ENCODE peak calls at places on chromosomes 16 and 17, in four cellular contexts. Z, S, O and J are unnamed samples.
A peak's percentile ranks its signal among the peaks of the same experiment; 100 is the strongest.

GRCh38 chr16:67260426-67261063 is 11.8 kb downstream of the SLC9A5 start:
- DNase-seq in S (no peak), Z (peak; percentile 33), O (peak; percentile 56), J (no peak)

GRCh38 chr17:49616086-49616485 is 40.4 kb downstream of the NXPH3 start:
- DNase-seq in Z (peak; percentile 30), S (no peak), O (no peak), J (no peak)

GRCh38 chr16:85728879-85729278 is 22.0 kb downstream of the C16orf74 start:
- DNase-seq in O (no peak), S (no peak), Z (peak; percentile 37), J (peak; percentile 65)

GRCh38 chr16:8848939-8849391 is 19.8 kb downstream of the CARHSP1 start:
- DNase-seq in O (no peak), Z (no peak), S (no peak), J (no peak)

GRCh38 chr17:75110307-75110937 is 653 bp downstream of the ARMC7 start:
- DNase-seq in O (no peak), S (no peak), Z (peak; percentile 27), J (peak; percentile 51)

GRCh38 chr17:12463102-12463501 is 202.6 kb upstream of the MYOCD start:
- DNase-seq in S (no peak), O (no peak), Z (no peak), J (no peak)

GRCh38 chr16:833411-833810 is 32.9 kb upstream of the GNG13 start:
- DNase-seq in Z (no peak), S (no peak), O (no peak), J (no peak)

GRCh38 chr17:40419559-40420331 is 2.0 kb upstream of the TOP2A start:
- DNase-seq in O (peak; percentile 96), S (no peak), Z (no peak), J (no peak)

GRCh38 chr17:60720763-60721531 is 43.3 kb downstream of the BCAS3 start:
- DNase-seq in O (peak; percentile 64), Z (peak; percentile 59), S (peak; percentile 24), J (peak; percentile 16)

GRCh38 chr17:6924121-6924676 is 71.7 kb upstream of the ALOX12 start:
- DNase-seq in O (no peak), Z (no peak), S (no peak), J (no peak)

GRCh38 chr17:76341301-76341700 is 12.4 kb downstream of the PRPSAP1 start:
- DNase-seq in O (no peak), Z (no peak), S (no peak), J (no peak)

GRCh38 chr17:76275382-76276068 is 10.4 kb downstream of the UBALD2 start:
- DNase-seq in O (no peak), S (no peak), Z (no peak), J (no peak)

GRCh38 chr16:90078594-90078895 is 1.4 kb upstream of the PRDM7 start:
- DNase-seq in S (no peak), O (no peak), Z (no peak), J (no peak)

GRCh38 chr17:50281739-50282401 is 7.6 kb downstream of the TMEM92 start:
- DNase-seq in S (no peak), Z (no peak), O (peak; percentile 38), J (no peak)

GRCh38 chr17:63786117-63786516 is 12.1 kb downstream of the DDX42 start:
- DNase-seq in S (no peak), O (peak; percentile 63), Z (no peak), J (no peak)
- TF ChIP-seq CTCF in S (no peak), O (no peak), Z (no peak), J (no peak)

DNA sequence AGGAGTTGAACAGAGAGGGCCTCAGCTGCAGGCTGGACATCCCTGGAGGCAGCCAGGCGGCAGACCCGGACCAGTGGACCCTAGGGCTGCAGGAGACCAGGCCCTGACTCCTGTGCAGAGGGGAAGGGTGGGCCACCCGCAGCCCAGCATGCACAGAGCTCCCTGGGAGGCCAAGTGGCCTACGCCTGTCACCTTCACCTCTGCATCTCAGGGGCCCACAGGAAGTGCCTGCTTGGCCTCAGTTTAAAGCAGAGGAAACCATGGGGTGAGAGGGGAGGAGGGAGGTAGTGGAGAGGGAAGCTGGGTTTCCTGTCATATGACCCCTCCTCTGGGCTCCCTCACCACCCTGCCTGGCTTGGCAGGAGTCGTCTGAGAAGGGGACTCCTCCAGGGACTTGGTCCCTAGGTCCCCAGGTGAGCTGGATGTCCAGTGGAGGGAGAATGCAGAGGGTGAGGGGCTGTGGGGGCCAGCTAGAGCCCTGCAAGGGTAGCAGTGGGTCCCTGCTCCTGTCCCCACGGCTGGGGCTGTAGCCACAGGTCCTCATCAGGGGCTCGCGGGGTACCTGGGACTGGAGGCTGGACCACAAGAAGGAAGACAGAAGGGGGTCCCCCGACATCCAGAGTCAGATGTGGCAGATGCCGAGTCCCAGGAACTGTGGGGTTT is at the start of gene TMC8:
- DNase-seq in O (peak; percentile 59), Z (peak; percentile 24), S (no peak), J (no peak)
- TF ChIP-seq TCF7 in O (no peak), Z (no peak), S (no peak), J (no peak)

DNA sequence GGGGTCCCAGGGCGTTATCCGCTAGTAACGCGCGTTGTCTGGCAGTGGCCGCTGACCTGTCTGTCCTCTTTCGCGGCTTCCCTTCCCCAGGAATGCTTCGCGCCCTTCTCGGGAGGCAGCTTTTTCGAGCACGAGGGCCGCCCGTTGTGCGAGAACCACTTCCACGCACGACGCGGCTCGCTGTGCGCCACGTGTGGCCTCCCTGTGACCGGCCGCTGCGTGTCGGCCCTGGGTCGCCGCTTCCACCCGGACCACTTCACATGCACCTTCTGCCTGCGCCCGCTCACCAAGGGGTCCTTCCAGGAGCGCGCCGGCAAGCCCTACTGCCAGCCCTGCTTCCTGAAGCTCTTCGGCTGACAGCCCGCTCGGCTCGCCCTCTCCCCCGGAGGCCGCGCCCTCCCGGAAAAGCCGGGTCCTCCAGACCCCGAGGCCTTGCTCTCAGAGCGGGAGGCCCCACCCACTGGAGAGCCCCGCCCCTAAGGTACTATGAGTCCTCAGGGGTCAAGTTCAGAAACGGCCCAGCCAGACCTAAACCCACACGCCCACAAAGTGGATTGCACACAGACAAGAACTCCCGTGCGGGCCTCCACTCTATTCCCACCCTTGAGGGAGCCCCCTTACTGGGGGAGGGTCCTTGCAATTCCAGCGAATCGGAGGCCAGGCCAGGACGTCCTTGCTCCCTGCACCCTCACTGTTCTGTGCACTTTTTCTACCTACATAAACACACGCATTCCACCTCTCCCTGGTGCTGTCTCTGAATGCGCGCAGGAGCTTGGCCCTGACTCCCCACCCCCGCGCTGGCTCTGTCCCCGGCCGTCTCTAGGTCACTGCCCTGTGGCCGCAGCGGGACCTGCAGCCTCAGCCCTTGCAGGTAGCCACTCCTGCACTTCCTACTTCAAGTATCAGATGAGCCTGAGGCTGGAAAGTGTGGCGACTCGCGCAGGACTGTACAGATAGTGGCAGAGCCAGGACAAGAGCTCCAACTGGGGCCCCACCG is 5.4 kb upstream of the SLC5A2 start:
- DNase-seq in Z (peak; percentile 90), S (no peak), O (peak; percentile 93), J (peak; percentile 86)
- TF ChIP-seq CTCF in Z (peak; percentile 79), S (no peak), O (peak; percentile 86), J (no peak)

GRCh38 chr17:19664821-19665181 is 16.2 kb downstream of the ALDH3A2 start:
- DNase-seq in S (no peak), Z (no peak), O (no peak), J (no peak)
- TF ChIP-seq TCF7 in S (no peak), Z (no peak), O (no peak), J (no peak)

DNA sequence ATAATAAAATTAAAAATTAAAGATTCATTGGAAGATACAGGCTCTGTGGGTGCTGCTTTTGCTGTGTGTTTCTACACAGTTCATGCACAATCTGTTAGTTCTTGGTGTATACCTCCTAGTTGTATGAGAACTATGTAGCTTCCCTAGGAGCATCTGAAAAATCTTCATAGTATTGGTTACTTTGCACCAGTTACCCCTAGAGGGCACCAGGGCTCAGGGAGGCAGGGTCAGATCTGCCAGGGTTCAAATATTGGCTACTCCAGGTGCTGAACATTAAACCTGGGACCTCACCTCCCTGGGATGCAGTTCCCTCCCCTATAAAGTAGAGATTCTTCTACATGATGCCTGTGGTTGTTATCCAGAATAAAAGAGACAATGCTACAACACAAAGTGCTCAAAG is 583.0 kb upstream of the CDH11 start:
- DNase-seq in O (no peak), Z (no peak), S (no peak), J (peak; percentile 25)
- TF ChIP-seq CTCF in O (peak; percentile 33), Z (peak; percentile 29), S (no peak), J (no peak)

DNA sequence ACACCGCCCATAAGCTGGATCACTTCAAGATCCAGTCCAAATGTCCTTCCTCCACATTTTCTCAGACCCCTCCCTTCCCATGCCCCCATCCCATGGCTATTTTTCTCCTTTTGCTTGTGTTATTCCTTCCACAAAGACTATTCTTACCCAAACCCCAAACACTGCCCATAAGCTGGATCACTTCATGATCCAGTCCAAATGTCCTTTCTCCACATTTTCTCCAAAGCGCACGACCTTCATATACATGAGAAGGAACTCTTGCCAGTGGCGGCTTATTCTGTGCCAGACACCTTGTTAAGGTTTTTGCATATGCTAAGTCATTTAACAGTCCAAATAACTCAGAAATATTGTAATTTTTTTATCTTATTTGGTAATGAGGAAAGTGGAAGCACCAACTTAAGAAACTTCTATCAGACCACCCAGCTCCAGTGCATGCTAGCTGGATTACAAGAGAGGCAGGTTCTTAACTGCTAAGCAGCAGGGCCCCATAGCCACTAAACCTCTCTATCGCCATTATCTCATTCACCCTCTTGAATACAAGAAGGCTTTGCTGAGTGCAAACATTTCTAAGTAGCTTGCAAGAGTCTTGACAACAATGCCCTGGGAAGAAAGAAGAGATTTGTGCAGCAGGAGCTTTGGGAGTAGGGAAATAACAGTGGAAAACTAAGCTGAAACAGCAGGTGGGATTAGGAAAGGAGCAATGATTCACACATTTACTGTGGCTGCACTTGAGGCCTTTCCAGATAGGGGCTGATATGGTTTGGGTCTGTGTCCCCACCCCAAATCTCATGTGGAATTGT is 428.2 kb upstream of the MAF start:
- DNase-seq in O (no peak), S (no peak), Z (no peak), J (no peak)
- TF ChIP-seq TCF7 in O (no peak), S (no peak), Z (no peak), J (no peak)